ENCODE peak calls at places on chromosomes 1 and 21, in six cellular contexts. F is RPMI8226; Z is activated CD4-positive, alpha-beta T cell treated with anti-CD3 and anti-CD28 coated beads for 48 hours; G is NCI-H460; U is CD8-positive, alpha-beta memory T cell; T is progenitor cell of endocrine pancreas. V is an unnamed sample.
A peak's percentile ranks its signal among the peaks of the same experiment; 100 is the strongest.

GRCh38 chr1:7702365-7702764 is 68.7 kb upstream of the VAMP3 start:
- DNase-seq in F (no peak), Z (no peak), G (no peak), U (no peak), T (no peak), V (no peak)

GRCh38 chr21:28230559-28230958 is 762.1 kb downstream of the LTN1 start:
- DNase-seq in F (no peak), Z (no peak), G (no peak), U (no peak), T (no peak), V (no peak)

GRCh38 chr1:91997607-91998195 is 32.1 kb upstream of the EPHX4 start:
- DNase-seq in F (peak; percentile 37), Z (peak; percentile 51), G (peak; percentile 43), U (peak; percentile 21), T (no peak), V (peak; percentile 43)

GRCh38 chr1:145823565-145824498 is at the start of the genes POLR3C and RNF115:
- DNase-seq in F (peak; percentile 95), Z (peak; percentile 91), G (peak; percentile 66), U (peak; percentile 79), T (peak; percentile 68), V (peak; percentile 91)

GRCh38 chr1:26279598-26280332 is at the start of gene SH3BGRL3:
- DNase-seq in F (peak; percentile 92), Z (peak; percentile 89), G (peak; percentile 73), U (peak; percentile 80), T (peak; percentile 58), V (peak; percentile 96)

GRCh38 chr1:158285756-158286241 is 3.9 kb upstream of the CD1C start:
- DNase-seq in F (peak; percentile 35), Z (peak; percentile 9), G (no peak), U (no peak), T (no peak), V (no peak)

GRCh38 chr1:12615916-12616708 is 1.9 kb downstream of the DHRS3 start:
- DNase-seq in F (peak; percentile 72), Z (peak; percentile 30), G (no peak), U (no peak), T (no peak), V (no peak)

GRCh38 chr1:31063636-31064035 is 1.9 kb downstream of the PUM1 start:
- DNase-seq in F (peak; percentile 19), Z (no peak), G (no peak), U (no peak), T (no peak), V (no peak)

GRCh38 chr1:59733443-59734141 is 81.2 kb upstream of the HOOK1 start:
- DNase-seq in F (no peak), Z (no peak), G (no peak), U (no peak), T (no peak), V (no peak)

GRCh38 chr1:56409112-56409691 is 170.2 kb downstream of the PLPP3 start:
- DNase-seq in F (peak; percentile 76), Z (peak; percentile 9), G (no peak), U (no peak), T (no peak), V (no peak)

GRCh38 chr1:214441119-214441518 is 110.3 kb downstream of the PTPN14 start:
- DNase-seq in F (no peak), Z (peak; percentile 8), G (peak; percentile 89), U (no peak), T (no peak), V (no peak)

GRCh38 chr1:178536329-178536728 is 23.4 kb downstream of the TEX35 start:
- DNase-seq in F (no peak), Z (no peak), G (no peak), U (no peak), T (no peak), V (no peak)

GRCh38 chr1:20184997-20185833 is 681 bp upstream of the UBXN10 start:
- DNase-seq in F (no peak), Z (peak; percentile 80), G (no peak), U (peak; percentile 60), T (no peak), V (no peak)